ENCODE peak calls at places on chromosomes 13 and 19, in six cellular contexts. E, J, V, A, D and K are unnamed samples.

GRCh38 chr19:31520633-31521032 is 171.4 kb upstream of the TSHZ3 start:
- DNase-seq in J (no peak), E (no peak), D (no peak), V (no peak), A (no peak), K (no peak)

GRCh38 chr19:3849092-3849491 is 19.7 kb downstream of the ZFR2 start:
- DNase-seq in J (peak; percentile 46), D (no peak), V (no peak), E (no peak), A (peak; percentile 44), K (peak; percentile 35)

GRCh38 chr13:43874512-43875092 is 4.9 kb downstream of the CCDC122 start:
- DNase-seq in A (peak; percentile 27), E (peak; percentile 65), J (no peak), V (no peak), D (no peak), K (no peak)

GRCh38 chr13:24269803-24270202 is 39.6 kb upstream of the C1QTNF9 start:
- DNase-seq in D (no peak), V (no peak), A (no peak), E (peak; percentile 21), J (no peak), K (peak; percentile 7)

GRCh38 chr19:4391701-4392543 is 8.4 kb downstream of the SH3GL1 start:
- DNase-seq in D (peak; percentile 82), A (no peak), J (peak; percentile 58), V (no peak), E (peak; percentile 66), K (no peak)

GRCh38 chr19:771332-771785 is 20.4 kb downstream of the MISP start:
- DNase-seq in V (peak; percentile 81), J (no peak), A (peak; percentile 60), E (peak; percentile 57), D (peak; percentile 22), K (no peak)

GRCh38 chr19:939922-940321 is 14.1 kb downstream of the ARID3A start:
- DNase-seq in V (no peak), E (no peak), D (no peak), J (no peak), A (no peak), K (no peak)

GRCh38 chr19:35757231-35757748 is 461 bp upstream of the HSPB6 start:
- DNase-seq in D (peak; percentile 93), A (peak; percentile 73), E (peak; percentile 98), J (peak; percentile 95), V (peak; percentile 74), K (no peak)

GRCh38 chr19:49058592-49058991 is 1.0 kb upstream of the CGB7 start:
- DNase-seq in A (peak; percentile 32), E (no peak), J (no peak), D (peak; percentile 30), V (no peak), K (no peak)

GRCh38 chr13:44298314-44298713 is 75.3 kb upstream of the SERP2 start:
- DNase-seq in D (peak; percentile 53), J (no peak), E (no peak), A (no peak), V (no peak), K (no peak)

GRCh38 chr19:16262618-16263017 is 62.0 kb upstream of the KLF2 start:
- DNase-seq in V (no peak), A (peak; percentile 66), J (no peak), E (no peak), D (no peak), K (no peak)

GRCh38 chr19:47158879-47159509 is 28.4 kb downstream of the SAE1 start:
- DNase-seq in E (no peak), J (no peak), D (peak; percentile 73), V (peak; percentile 53), A (no peak), K (peak; percentile 80)

GRCh38 chr19:39412867-39413268 is 399 bp downstream of the PLEKHG2 start:
- DNase-seq in A (no peak), J (no peak), V (no peak), E (no peak), D (no peak), K (no peak)

GRCh38 chr13:62360609-62361008 is 945.0 kb upstream of the PCDH20 start:
- DNase-seq in E (no peak), V (no peak), D (no peak), J (no peak), A (no peak), K (no peak)

GRCh38 chr13:100362371-100362770 is 226.2 kb downstream of the GGACT start:
- DNase-seq in V (no peak), D (no peak), E (no peak), A (no peak), J (no peak), K (no peak)

GRCh38 chr13:100363351-100363750 is 225.2 kb downstream of the GGACT start:
- DNase-seq in A (no peak), V (peak; percentile 60), D (peak; percentile 74), J (no peak), E (peak; percentile 55), K (no peak)

GRCh38 chr13:100363874-100364273 is 224.7 kb downstream of the GGACT start:
- DNase-seq in D (peak; percentile 61), J (no peak), V (no peak), A (no peak), E (peak; percentile 29), K (no peak)

GRCh38 chr13:100361504-100361903 is 227.1 kb downstream of the GGACT start:
- DNase-seq in J (no peak), E (peak; percentile 82), A (no peak), V (no peak), D (peak; percentile 57), K (no peak)

DNA sequence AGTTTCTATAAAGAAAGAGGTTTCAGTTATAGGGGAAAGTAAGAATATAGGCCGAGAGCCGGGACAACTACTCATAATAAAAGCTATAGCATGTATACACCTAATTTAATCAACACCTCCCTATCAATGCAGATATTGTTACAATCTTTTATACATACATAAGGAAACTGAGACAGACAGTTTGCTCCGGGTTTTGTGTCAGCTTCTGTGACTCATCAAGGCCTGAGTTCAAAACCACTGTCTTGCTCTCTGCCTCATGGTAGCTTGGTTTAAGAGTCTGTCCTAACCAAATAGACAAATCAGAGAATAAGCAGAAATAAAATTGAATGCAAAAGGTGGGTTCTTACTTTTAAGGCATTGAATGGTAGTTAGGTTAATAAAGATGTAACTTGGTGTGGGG is 222.9 kb downstream of the GGACT start:
- DNase-seq in E (no peak), J (no peak), D (no peak), A (no peak), V (no peak), K (no peak)
- H3K27ac ChIP-seq in E (no peak overlapping the region), J (no peak overlapping the region), D (no peak overlapping the region), A (no peak overlapping the region), V (no peak overlapping the region), K (no peak overlapping the region)

DNA sequence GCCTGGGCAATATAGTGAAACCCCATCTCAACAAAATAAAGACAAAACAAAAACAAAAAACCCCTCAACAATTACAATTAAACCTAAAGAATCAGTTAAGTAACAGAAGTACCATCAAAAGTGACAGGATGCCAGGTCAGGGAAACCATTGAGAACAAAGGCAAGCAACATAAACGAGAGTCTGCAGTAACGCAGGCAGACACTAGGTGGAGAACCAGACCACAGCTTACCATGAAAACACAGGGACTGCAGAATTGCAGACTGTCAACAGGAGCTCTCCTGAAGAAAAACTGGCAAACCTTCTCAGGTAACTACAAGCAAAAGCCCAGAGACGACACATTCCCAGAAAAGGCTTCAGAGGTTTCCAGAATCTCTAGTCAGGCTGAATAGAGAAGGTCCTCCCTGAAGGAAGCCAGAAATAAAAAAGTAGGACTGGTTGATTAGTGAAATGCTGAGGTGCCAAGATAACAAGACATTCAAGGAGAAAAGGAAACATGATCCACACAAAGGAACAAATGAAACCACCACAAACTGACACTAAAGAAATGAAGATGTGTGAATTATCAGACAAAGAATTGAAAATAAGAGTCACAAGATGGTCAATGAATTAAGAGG is 2.2 kb upstream of the ZNF665 start:
- DNase-seq in V (no peak), A (peak; percentile 85), J (peak; percentile 79), E (peak; percentile 86), D (peak; percentile 64), K (peak; percentile 39)
- H3K27ac ChIP-seq in V (no peak overlapping the region), A (no peak overlapping the region), J (no peak overlapping the region), E (no peak overlapping the region), D (no peak overlapping the region), K (no peak overlapping the region)

GRCh38 chr13:77975358-77976042 is 56.9 kb upstream of the EDNRB start:
- DNase-seq in E (no peak), D (no peak), V (no peak), A (no peak), J (no peak), K (no peak)

GRCh38 chr13:77979721-77980377 is 61.2 kb upstream of the EDNRB start:
- DNase-seq in V (no peak), J (no peak), A (no peak), E (no peak), D (no peak), K (no peak)

GRCh38 chr13:77985866-77986636 is 67.4 kb upstream of the EDNRB start:
- DNase-seq in J (peak; percentile 25), D (no peak), A (no peak), V (no peak), E (no peak), K (no peak)

GRCh38 chr13:77981191-77981925 is 62.7 kb upstream of the EDNRB start:
- DNase-seq in V (no peak), A (no peak), J (no peak), D (peak; percentile 5), E (peak; percentile 59), K (no peak)

GRCh38 chr13:77980592-77980991 is 62.0 kb upstream of the EDNRB start:
- DNase-seq in A (peak; percentile 55), J (no peak), E (peak; percentile 86), V (peak; percentile 62), D (peak; percentile 75), K (no peak)
- H3K27ac ChIP-seq in A (no peak overlapping the region), J (no peak overlapping the region), E (no peak overlapping the region), V (peak overlapping the region; percentile 58), D (peak overlapping the region; percentile 15), K (no peak overlapping the region)

DNA sequence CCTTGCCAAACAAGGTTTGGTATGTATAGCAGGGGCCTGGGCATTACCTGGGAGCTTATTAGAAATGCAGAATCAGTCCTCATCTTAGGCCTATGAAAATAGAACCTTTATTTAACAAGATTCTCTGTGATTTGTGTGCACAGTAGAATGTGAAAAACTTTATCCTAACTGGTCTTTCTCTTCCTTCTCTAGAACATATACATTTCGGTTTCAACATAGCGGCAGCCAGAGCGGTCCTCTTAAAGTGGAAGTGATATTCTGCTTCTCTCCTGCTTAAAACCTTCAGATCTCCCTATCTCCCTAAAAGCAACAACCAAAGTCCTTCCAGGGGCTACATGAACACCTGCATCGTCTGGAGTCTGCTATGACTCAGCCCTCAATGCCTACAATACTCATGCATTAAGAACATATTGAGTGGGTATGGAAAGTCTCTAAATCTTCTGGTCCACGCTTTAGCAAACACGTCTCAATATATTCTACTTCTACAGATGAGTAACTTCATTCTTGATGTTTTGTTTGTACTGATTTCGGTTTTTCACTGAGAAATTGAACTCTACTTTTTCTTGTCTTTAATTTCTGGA is 84.5 kb downstream of the SPRY2 start:
- DNase-seq in A (no peak), E (no peak), D (no peak), J (no peak), V (no peak), K (no peak)
- H3K27ac ChIP-seq in A (no peak overlapping the region), E (no peak overlapping the region), D (no peak overlapping the region), J (no peak overlapping the region), V (no peak overlapping the region), K (no peak overlapping the region)

GRCh38 chr13:94609196-94609595 is 7.5 kb downstream of the GPR180 start:
- DNase-seq in J (no peak), A (no peak), V (no peak), D (no peak), E (no peak), K (no peak)
- H3K27ac ChIP-seq in J (no peak overlapping the region), A (no peak overlapping the region), V (no peak overlapping the region), D (no peak overlapping the region), E (no peak overlapping the region), K (no peak overlapping the region)

GRCh38 chr19:18637644-18638630 is 1.1 kb downstream of the KLHL26 start:
- DNase-seq in A (no peak), D (no peak), E (no peak), V (no peak), J (no peak), K (no peak)
- H3K27ac ChIP-seq in A (no peak overlapping the region), D (no peak overlapping the region), E (no peak overlapping the region), V (no peak overlapping the region), J (no peak overlapping the region), K (peak overlapping the region; percentile 88)